ENCODE peak calls at places on chromosomes 11 and 22, in six cellular contexts. L is H1, V is K562, F is GM12892, I is GM12878, Y is HepG2. Z is an unnamed sample.

GRCh38 chr11:71252782-71253730 is 679 bp upstream of the SHANK2 start:
- DNase-seq in L (no peak), V (no peak), F (no peak), I (no peak), Y (peak; percentile 97), Z (no peak)

GRCh38 chr11:117045196-117045595 is 53.0 kb downstream of the SIK3 start:
- DNase-seq in L (no peak), V (peak; percentile 24), F (no peak), I (no peak), Y (no peak), Z (no peak)

GRCh38 chr11:28636566-28636965 is 528.4 kb downstream of the METTL15 start:
- DNase-seq in L (no peak), V (no peak), F (no peak), I (no peak), Y (no peak), Z (no peak)

GRCh38 chr11:72140661-72141060 is 5.1 kb downstream of the FOLR3 start:
- DNase-seq in L (no peak), V (no peak), F (no peak), I (no peak), Y (no peak), Z (no peak)

GRCh38 chr11:14522801-14523200 is 2.6 kb upstream of the PSMA1 start:
- DNase-seq in L (no peak), V (no peak), F (no peak), I (no peak), Y (no peak), Z (no peak)

GRCh38 chr11:13140028-13140870 is 131.1 kb downstream of the RASSF10 start:
- DNase-seq in L (no peak), V (no peak), F (no peak), I (peak; percentile 57), Y (peak; percentile 100), Z (no peak)

GRCh38 chr11:17076517-17077239 is 789 bp downstream of the RPS13 start:
- DNase-seq in L (no peak), V (no peak), F (no peak), I (no peak), Y (no peak), Z (no peak)

GRCh38 chr11:119109843-119110242 is 2.7 kb downstream of the C2CD2L start:
- DNase-seq in L (no peak), V (no peak), F (no peak), I (no peak), Y (no peak), Z (no peak)

GRCh38 chr11:22795914-22796313 is 33.7 kb downstream of the SVIP start:
- DNase-seq in L (no peak), V (peak; percentile 44), F (no peak), I (no peak), Y (no peak), Z (no peak)

GRCh38 chr22:17578129-17578754 is 14.9 kb downstream of the SLC25A18 start:
- DNase-seq in L (no peak), V (no peak), F (no peak), I (no peak), Y (peak; percentile 21), Z (no peak)

GRCh38 chr11:63560506-63561179 is 2.5 kb downstream of the PLAAT2 start:
- DNase-seq in L (no peak), V (no peak), F (no peak), I (no peak), Y (no peak), Z (no peak)
- TF ChIP-seq TAF1 in L (no peak), V (no peak), F (no peak), I (no peak), Y (no peak), Z (no peak)

DNA sequence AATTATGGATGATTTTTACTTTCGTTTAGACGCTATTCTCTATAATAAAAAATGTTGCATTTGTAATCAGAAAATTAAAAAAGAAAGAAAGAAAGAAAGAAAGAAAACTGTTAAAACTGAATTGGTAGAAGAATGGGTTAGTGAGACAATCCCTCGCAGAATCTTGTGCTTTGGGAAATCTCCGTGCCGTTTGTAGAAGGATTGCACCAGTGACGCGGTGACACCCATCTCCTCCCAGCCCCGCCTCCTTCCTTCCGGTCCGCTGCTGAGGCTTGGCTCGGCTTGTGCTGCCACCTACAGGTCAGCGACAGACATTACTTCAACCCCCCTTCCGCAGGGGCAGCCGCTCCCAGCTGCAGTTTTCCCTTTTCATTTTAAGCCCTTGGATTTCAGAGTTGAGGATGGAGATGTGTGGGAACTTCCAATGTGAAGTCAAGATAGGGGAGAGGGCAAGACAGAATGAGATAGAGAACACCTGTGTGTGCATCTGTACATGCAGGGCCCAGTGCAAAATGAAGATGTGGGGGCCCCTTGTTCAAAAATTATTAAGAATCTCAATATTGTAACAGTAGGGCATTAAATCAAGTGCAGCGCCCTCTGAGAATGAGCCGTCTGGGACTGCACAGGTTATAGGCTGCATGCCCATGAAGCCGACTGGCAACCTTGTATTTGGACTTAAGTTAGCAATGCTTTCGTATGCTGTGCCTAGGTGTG is 41.1 kb downstream of the TST start:
- DNase-seq in L (peak; percentile 59), V (peak; percentile 85), F (peak; percentile 87), I (peak; percentile 57), Y (peak; percentile 72), Z (peak; percentile 91)
- TF ChIP-seq POLR2A in L (no peak), V (no peak), F (no peak), I (no peak), Y (no peak), Z (no peak)

GRCh38 chr11:40241524-40242037 is 1217.9 kb downstream of the LRRC4C start:
- DNase-seq in L (no peak), V (no peak), F (peak; percentile 0), I (peak; percentile 74), Y (no peak), Z (peak; percentile 1)
- TF ChIP-seq TAF1 in L (no peak), V (no peak), F (no peak), I (no peak), Y (no peak), Z (no peak)

DNA sequence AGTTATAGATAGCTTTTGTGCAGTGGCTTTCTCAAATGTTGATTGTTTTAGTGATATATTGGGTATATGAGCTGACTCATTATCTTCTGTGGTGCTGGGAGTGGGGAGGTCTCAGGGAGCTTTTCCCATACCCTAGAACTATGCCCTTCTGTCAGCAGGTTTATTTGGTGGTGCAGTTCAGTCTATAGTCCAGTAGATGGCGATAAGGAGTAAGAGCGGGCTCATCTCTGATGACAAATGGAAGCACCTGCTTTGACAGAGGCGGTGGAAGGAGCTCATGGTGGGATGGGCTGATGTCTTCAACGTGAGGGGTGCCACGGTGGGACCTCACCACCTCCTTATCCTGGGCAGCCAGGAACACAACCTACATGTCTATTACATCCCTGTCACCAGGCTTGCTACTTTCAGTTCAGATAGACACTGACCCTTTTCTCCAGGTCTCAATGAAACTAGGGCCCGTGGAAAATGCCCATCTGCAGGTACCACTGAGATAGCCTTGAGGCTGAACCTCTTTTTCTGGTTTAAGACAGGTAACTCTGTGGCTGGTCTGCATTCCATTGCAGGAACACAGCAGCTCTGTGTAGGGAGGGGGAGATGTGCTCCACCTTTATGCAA is 13.0 kb upstream of the OR6A2 start:
- DNase-seq in L (no peak), V (peak; percentile 72), F (peak; percentile 24), I (peak; percentile 11), Y (peak; percentile 48), Z (peak; percentile 40)
- TF ChIP-seq POLR2A in L (no peak), V (no peak), F (no peak), I (no peak), Y (no peak), Z (no peak)

GRCh38 chr22:33112606-33113005 is 54.4 kb upstream of the SYN3 start:
- DNase-seq in L (no peak), V (no peak), F (no peak), I (peak; percentile 35), Y (no peak), Z (no peak)

GRCh38 chr22:33117821-33118220 is 59.6 kb upstream of the SYN3 start:
- DNase-seq in L (no peak), V (no peak), F (no peak), I (no peak), Y (no peak), Z (no peak)

GRCh38 chr22:33119044-33119443 is 60.9 kb upstream of the SYN3 start:
- DNase-seq in L (no peak), V (no peak), F (no peak), I (no peak), Y (no peak), Z (no peak)

GRCh38 chr22:33114570-33114969 is 56.4 kb upstream of the SYN3 start:
- DNase-seq in L (no peak), V (no peak), F (no peak), I (no peak), Y (no peak), Z (no peak)

GRCh38 chr22:33116846-33117547 is 58.8 kb upstream of the SYN3 start:
- DNase-seq in L (no peak), V (no peak), F (no peak), I (no peak), Y (no peak), Z (no peak)
- TF ChIP-seq TAF1 in L (no peak), V (no peak), F (no peak), I (no peak), Y (no peak), Z (no peak)

DNA sequence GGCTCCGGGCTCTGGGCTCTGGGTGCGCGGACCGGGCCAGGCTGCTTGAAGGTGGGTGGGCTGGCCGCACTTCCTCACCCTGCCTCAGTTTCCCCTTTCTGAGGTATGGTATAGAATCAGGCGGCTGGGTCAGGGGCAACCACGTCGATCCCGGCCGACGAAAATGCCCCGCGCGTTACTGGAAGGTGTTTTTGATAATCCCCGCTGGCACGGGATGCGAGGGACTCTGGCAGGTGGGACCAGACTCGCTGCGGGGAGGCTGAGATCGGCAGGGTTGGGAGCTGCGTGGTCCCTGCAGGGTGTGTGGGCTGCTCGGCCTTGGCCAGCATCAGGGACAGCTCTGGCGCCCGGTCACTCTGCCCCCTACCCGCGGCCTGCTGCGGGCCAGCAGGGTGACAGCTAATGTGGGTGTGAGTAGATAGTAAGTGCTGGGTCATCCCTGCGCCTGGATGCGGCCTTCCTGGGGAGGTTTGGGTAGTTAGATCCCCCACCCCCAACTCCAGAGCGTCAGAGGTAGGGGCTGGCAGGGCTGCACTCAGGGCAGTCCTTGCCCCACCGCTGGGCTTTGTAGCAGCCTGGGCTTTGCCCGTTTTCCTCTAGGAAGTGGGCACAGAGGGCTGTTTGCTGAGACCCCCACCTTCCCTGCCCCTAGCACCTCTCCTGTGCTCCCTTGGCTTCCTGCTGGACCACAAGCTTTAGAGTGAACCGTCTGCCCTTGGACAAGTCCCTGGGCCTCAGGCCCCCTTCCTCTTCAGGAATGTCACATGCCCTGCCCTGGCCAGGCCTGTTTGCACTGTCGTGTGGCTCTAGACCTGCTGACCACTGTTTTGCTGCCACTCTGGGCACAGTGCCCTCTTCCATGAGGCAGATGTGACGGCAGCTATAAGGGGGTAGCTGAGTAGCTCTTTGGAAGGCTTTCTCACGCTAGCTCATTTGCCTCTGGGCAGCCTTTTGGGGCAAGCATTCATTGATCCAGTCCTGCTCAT is 579 bp downstream of the TANGO2 start:
- DNase-seq in L (no peak), V (peak; percentile 93), F (no peak), I (no peak), Y (peak; percentile 49), Z (no peak)
- TF ChIP-seq POLR2A in L (no peak), V (no peak), F (no peak), I (no peak), Y (no peak), Z (no peak)